ENCODE peak calls at places on chromosomes 16 and 17, in four cellular contexts. U, G, L and T are unnamed samples.

GRCh38 chr16:58847902-58848661 is 114.0 kb upstream of the GOT2 start:
- DNase-seq in U (no peak), G (no peak), L (no peak), T (no peak)

GRCh38 chr17:78392295-78392694 is 13.8 kb downstream of the PGS1 start:
- DNase-seq in U (no peak), G (no peak), L (no peak), T (no peak)

GRCh38 chr17:50279181-50279526 is 4.9 kb downstream of the TMEM92 start:
- DNase-seq in U (no peak), G (no peak), L (no peak), T (no peak)

GRCh38 chr17:50911890-50912289 is 45.7 kb upstream of the TOB1 start:
- DNase-seq in U (no peak), G (no peak), L (no peak), T (no peak)

GRCh38 chr16:9381908-9382307 is 290.5 kb downstream of the HAPSTR1 start:
- DNase-seq in U (no peak), G (no peak), L (no peak), T (no peak)

GRCh38 chr16:49019826-49020401 is 261.7 kb downstream of the CBLN1 start:
- DNase-seq in U (no peak), G (no peak), L (no peak), T (no peak)

GRCh38 chr17:18963126-18964017 is 11.4 kb downstream of the SLC5A10 start:
- DNase-seq in U (no peak), G (no peak), L (no peak), T (no peak)

GRCh38 chr16:558298-559020 is 1.7 kb upstream of the PRR35 start:
- DNase-seq in U (no peak), G (no peak), L (no peak), T (no peak)

GRCh38 chr17:53909802-53910201 is 87.1 kb downstream of the KIF2B start:
- DNase-seq in U (no peak), G (no peak), L (no peak), T (no peak)

GRCh38 chr16:86387461-86388440 is 122.6 kb upstream of the FOXF1 start:
- DNase-seq in U (no peak), G (peak; percentile 64), L (no peak), T (peak; percentile 87)

GRCh38 chr17:4597975-4598374 is 13.6 kb downstream of the SMTNL2 start:
- DNase-seq in U (no peak), G (no peak), L (no peak), T (no peak)

GRCh38 chr16:73037331-73037745 is 10.6 kb downstream of the ZFHX3 start:
- DNase-seq in U (no peak), G (no peak), L (no peak), T (no peak)

GRCh38 chr17:27630607-27631408 is at the start of gene LGALS9:
- DNase-seq in U (peak; percentile 15), G (no peak), L (no peak), T (no peak)

GRCh38 chr17:2837147-2837561 is 40.9 kb downstream of the RAP1GAP2 start:
- DNase-seq in U (peak; percentile 27), G (no peak), L (no peak), T (no peak)

GRCh38 chr17:19281161-19281560 is 44.0 kb downstream of the EPN2 start:
- DNase-seq in U (no peak), G (no peak), L (no peak), T (no peak)

GRCh38 chr16:88856828-88857727 is at the start of the genes GALNS and TRAPPC2L:
- DNase-seq in U (peak; percentile 99), G (peak; percentile 84), L (peak; percentile 85), T (peak; percentile 29)

GRCh38 chr17:28571255-28572122 is at the start of gene PIGS:
- DNase-seq in U (peak; percentile 84), G (peak; percentile 81), L (peak; percentile 93), T (peak; percentile 33)

GRCh38 chr16:48609453-48610023 is 442 bp downstream of the N4BP1 start:
- DNase-seq in U (peak; percentile 34), G (no peak), L (peak; percentile 48), T (no peak)

GRCh38 chr16:2985893-2986355 is 5.7 kb upstream of the PKMYT1 start:
- DNase-seq in U (no peak), G (no peak), L (peak; percentile 16), T (no peak)

GRCh38 chr17:57234252-57235092 is 21.9 kb upstream of the MSI2 start:
- DNase-seq in U (no peak), G (no peak), L (peak; percentile 89), T (no peak)

GRCh38 chr16:2150418-2151187 is 2.2 kb downstream of the RAB26 start:
- DNase-seq in U (no peak), G (no peak), L (peak; percentile 71), T (no peak)

GRCh38 chr16:22646948-22647556 is 136.4 kb downstream of the NPIPB5 start:
- DNase-seq in U (no peak), G (no peak), L (no peak), T (no peak)

GRCh38 chr16:81190667-81191066 is 47.8 kb upstream of the BCO1 start:
- DNase-seq in U (no peak), G (no peak), L (no peak), T (no peak)

GRCh38 chr16:10964039-10964890 is 19.9 kb downstream of the CLEC16A start:
- DNase-seq in U (peak; percentile 77), G (peak; percentile 47), L (peak; percentile 68), T (no peak)

GRCh38 chr16:64428463-64428862 is 693.4 kb downstream of the CDH11 start:
- DNase-seq in U (no peak), G (peak; percentile 49), L (no peak), T (no peak)

GRCh38 chr17:4043862-4044261 is 79.6 kb upstream of the ATP2A3 start:
- DNase-seq in U (peak; percentile 78), G (no peak), L (no peak), T (no peak)

GRCh38 chr17:43946766-43947165 is 4.5 kb upstream of the PPY start:
- DNase-seq in U (no peak), G (no peak), L (no peak), T (no peak)

GRCh38 chr16:49649013-49649785 is 206.7 kb downstream of the ZNF423 start:
- DNase-seq in U (no peak), G (no peak), L (no peak), T (no peak)